ENCODE peak calls at places on chromosome 11, in five cellular contexts. R, W, U, I and B are unnamed samples.
A peak's percentile ranks its signal among the peaks of the same experiment; 100 is the strongest.

GRCh38 chr11:21707116-21707769 is 485.6 kb upstream of the ANO5 start:
- DNase-seq in R (no peak), W (no peak), U (no peak), I (no peak), B (no peak)

GRCh38 chr11:116856423-116856822 is 19.0 kb upstream of the APOA1 start:
- DNase-seq in R (no peak), W (no peak), U (no peak), I (no peak), B (no peak)

GRCh38 chr11:125591659-125592304 is 870 bp upstream of the STT3A start:
- DNase-seq in R (no peak), W (peak; percentile 55), U (no peak), I (peak; percentile 35), B (peak; percentile 18)

GRCh38 chr11:47716692-47717091 is 1.5 kb upstream of the AGBL2 start:
- DNase-seq in R (peak; percentile 34), W (no peak), U (no peak), I (no peak), B (no peak)

GRCh38 chr11:64897381-64898075 is 19.1 kb upstream of the EHD1 start:
- DNase-seq in R (no peak), W (no peak), U (no peak), I (no peak), B (no peak)

GRCh38 chr11:2797741-2798361 is 87.7 kb downstream of the CDKN1C start:
- DNase-seq in R (peak; percentile 34), W (no peak), U (no peak), I (no peak), B (no peak)

GRCh38 chr11:117633976-117634755 is 162.8 kb downstream of the DSCAML1 start:
- DNase-seq in R (no peak), W (no peak), U (no peak), I (no peak), B (no peak)

GRCh38 chr11:102926517-102926916 is 29.0 kb downstream of the MMP13 start:
- DNase-seq in R (no peak), W (no peak), U (no peak), I (no peak), B (no peak)

GRCh38 chr11:126419801-126420729 is 64.6 kb downstream of the ST3GAL4 start:
- DNase-seq in R (no peak), W (no peak), U (no peak), I (peak; percentile 77), B (no peak)

GRCh38 chr11:8533332-8533731 is 60.7 kb downstream of the STK33 start:
- DNase-seq in R (no peak), W (no peak), U (no peak), I (no peak), B (no peak)

GRCh38 chr11:6855971-6856542 is 6.8 kb upstream of the OR10A2 start:
- DNase-seq in R (no peak), W (no peak), U (no peak), I (no peak), B (no peak)

GRCh38 chr11:75470681-75471080 is 37.7 kb upstream of the KLHL35 start:
- DNase-seq in R (no peak), W (no peak), U (no peak), I (no peak), B (no peak)

GRCh38 chr11:122091850-122092249 is 24.2 kb downstream of the BLID start:
- DNase-seq in R (no peak), W (no peak), U (no peak), I (no peak), B (no peak)

GRCh38 chr11:14320020-14320419 is 39.0 kb downstream of the RRAS2 start:
- DNase-seq in R (no peak), W (no peak), U (no peak), I (no peak), B (no peak)

GRCh38 chr11:75565916-75566762 is 4.1 kb downstream of the SERPINH1 start:
- DNase-seq in R (no peak), W (no peak), U (no peak), I (no peak), B (no peak)

GRCh38 chr11:124717786-124718634 is 21.7 kb upstream of the NRGN start:
- DNase-seq in R (peak; percentile 67), W (peak; percentile 79), U (no peak), I (no peak), B (no peak)

GRCh38 chr11:45815747-45816146 is 10.8 kb downstream of the SLC35C1 start:
- DNase-seq in R (no peak), W (peak; percentile 32), U (no peak), I (peak; percentile 53), B (no peak)

GRCh38 chr11:118552341-118552740 is 13.4 kb downstream of the IFT46 start:
- DNase-seq in R (no peak), W (no peak), U (no peak), I (no peak), B (no peak)

GRCh38 chr11:106305458-106305857 is 228.0 kb downstream of the AASDHPPT start:
- DNase-seq in R (no peak), W (no peak), U (no peak), I (no peak), B (no peak)

GRCh38 chr11:86632499-86633269 is 39.7 kb downstream of the ME3 start:
- DNase-seq in R (no peak), W (peak; percentile 8), U (peak; percentile 68), I (no peak), B (peak; percentile 22)

GRCh38 chr11:68989936-68990606 is 9.3 kb upstream of the MRGPRD start:
- DNase-seq in R (no peak), W (no peak), U (no peak), I (no peak), B (no peak)

GRCh38 chr11:118277312-118277711 is 13.2 kb upstream of the MPZL2 start:
- DNase-seq in R (no peak), W (no peak), U (peak; percentile 44), I (no peak), B (no peak)

GRCh38 chr11:90705661-90706060 is 482.8 kb upstream of the CHORDC1 start:
- DNase-seq in R (no peak), W (no peak), U (no peak), I (no peak), B (no peak)

GRCh38 chr11:60064115-60064514 is 7.7 kb downstream of the MS4A3 start:
- DNase-seq in R (no peak), W (no peak), U (no peak), I (no peak), B (no peak)

GRCh38 chr11:92911478-92911877 is 58.0 kb upstream of the MTNR1B start:
- DNase-seq in R (no peak), W (no peak), U (no peak), I (no peak), B (no peak)

GRCh38 chr11:74570266-74571061 is 21.9 kb upstream of the POLD3 start:
- DNase-seq in R (peak; percentile 50), W (peak; percentile 70), U (peak; percentile 48), I (peak; percentile 71), B (no peak)

GRCh38 chr11:70065318-70066135 is 12.6 kb upstream of the ANO1 start:
- DNase-seq in R (peak; percentile 38), W (peak; percentile 9), U (no peak), I (no peak), B (no peak)

GRCh38 chr11:78759067-78759466 is 184.4 kb upstream of the NARS2 start:
- DNase-seq in R (no peak), W (no peak), U (no peak), I (no peak), B (no peak)

GRCh38 chr11:69841859-69842698 is 22.9 kb upstream of the FGF3 start:
- DNase-seq in R (peak; percentile 63), W (no peak), U (peak; percentile 49), I (peak; percentile 60), B (no peak)

GRCh38 chr11:11510939-11511338 is 110.9 kb downstream of the GALNT18 start:
- DNase-seq in R (no peak), W (no peak), U (no peak), I (no peak), B (no peak)

GRCh38 chr11:57751676-57752253 is at the start of gene BTBD18:
- DNase-seq in R (peak; percentile 54), W (peak; percentile 67), U (no peak), I (peak; percentile 38), B (no peak)

GRCh38 chr11:111135101-111135500 is 110.4 kb upstream of the POU2AF2 start:
- DNase-seq in R (no peak), W (no peak), U (no peak), I (no peak), B (no peak)

GRCh38 chr11:111137846-111138245 is 107.7 kb upstream of the POU2AF2 start:
- DNase-seq in R (no peak), W (no peak), U (no peak), I (no peak), B (no peak)
- TF ChIP-seq YY1 in R (no peak), W (no peak), U (no peak), I (no peak), B (no peak)

GRCh38 chr11:132632641-132633124 is 899.6 kb downstream of the OPCML start:
- DNase-seq in R (no peak), W (peak; percentile 39), U (no peak), I (no peak), B (no peak)

GRCh38 chr11:132627981-132628380 is 904.3 kb downstream of the OPCML start:
- DNase-seq in R (no peak), W (no peak), U (no peak), I (no peak), B (no peak)

GRCh38 chr11:132626446-132626845 is 905.9 kb downstream of the OPCML start:
- DNase-seq in R (no peak), W (no peak), U (no peak), I (no peak), B (no peak)

GRCh38 chr11:132631956-132632355 is 900.3 kb downstream of the OPCML start:
- DNase-seq in R (no peak), W (peak; percentile 16), U (no peak), I (no peak), B (no peak)
- H3K4me3 ChIP-seq in R (no peak overlapping the region), W (no peak overlapping the region), U (no peak overlapping the region), I (no peak overlapping the region), B (no peak overlapping the region)

DNA sequence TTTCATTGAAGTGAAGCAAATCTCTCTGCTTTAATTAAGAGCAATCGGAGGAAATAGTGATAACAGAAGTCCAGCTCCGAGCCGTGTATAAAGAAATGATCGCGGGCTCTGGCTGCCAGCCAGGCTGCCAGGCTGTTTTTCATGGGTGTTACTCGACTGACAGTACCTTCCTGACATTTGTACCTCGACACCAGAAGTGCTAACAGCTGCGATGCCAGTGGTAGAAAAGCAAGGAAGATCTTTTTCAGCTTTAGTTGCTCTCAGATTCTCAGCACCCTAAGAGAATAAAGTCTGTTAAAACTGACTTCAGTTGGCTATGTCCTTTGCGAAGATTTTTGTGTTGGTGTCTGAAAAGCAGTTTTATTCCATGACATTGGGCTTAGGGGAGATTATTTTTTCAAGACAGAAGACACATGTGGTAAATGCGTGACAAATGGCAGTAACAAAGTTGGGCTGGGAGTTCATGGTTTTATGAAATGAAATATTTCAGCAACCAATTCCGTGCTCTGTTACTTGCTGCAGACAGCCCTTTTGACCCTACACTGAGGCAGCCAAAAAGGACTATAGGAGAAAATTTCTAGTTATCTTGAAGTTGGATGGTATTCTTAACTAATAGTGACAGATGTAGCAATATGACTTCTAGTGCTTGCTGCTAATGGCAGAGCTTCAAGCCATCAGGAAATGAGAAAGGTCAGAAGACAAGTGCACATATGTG is 296.2 kb downstream of the CNTN5 start:
- DNase-seq in R (no peak), W (no peak), U (no peak), I (no peak), B (no peak)
- TF ChIP-seq YY1 in R (no peak), W (no peak), U (no peak), I (no peak), B (no peak)

DNA sequence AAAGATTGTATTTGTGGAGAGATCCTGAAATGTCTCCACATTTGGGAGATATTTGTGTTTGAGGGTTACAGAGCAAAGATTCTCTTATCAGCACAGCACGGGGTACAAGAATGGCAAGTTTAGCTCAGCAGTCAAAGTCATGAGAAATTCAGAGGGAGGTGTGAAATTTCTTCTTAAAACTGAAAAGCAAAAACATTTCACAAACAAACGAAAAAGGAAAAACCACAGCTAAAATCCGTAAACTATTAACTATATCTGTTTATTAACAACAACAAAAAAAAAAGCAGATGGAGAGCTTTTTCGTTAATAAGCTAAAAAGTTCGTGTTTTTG is 41.0 kb upstream of the ETS1 start:
- DNase-seq in R (no peak), W (no peak), U (no peak), I (no peak), B (no peak)
- H3K4me3 ChIP-seq in R (no peak overlapping the region), W (no peak overlapping the region), U (no peak overlapping the region), I (no peak overlapping the region), B (no peak overlapping the region)